ENCODE peak calls at places on chromosomes 13 and 19, in six cellular contexts. K is fibroblast of lung, X is adrenal gland, V is H9, C is heart left ventricle, H is uterus. E is an unnamed sample. For H3K4me1, the result is how much of the 10 kb centered on the place peaks cover.

GRCh38 chr13:91482427-91482826 is 84.0 kb downstream of the GPC5 start:
- DNase-seq in K (no peak), X (no peak), V (no peak), C (no peak), H (no peak), E (no peak)

GRCh38 chr13:60328073-60328472 is 68.9 kb upstream of the TDRD3 start:
- DNase-seq in K (no peak), X (no peak), V (no peak), C (no peak), H (no peak), E (no peak)

GRCh38 chr19:16397791-16398529 is 73.3 kb downstream of the KLF2 start:
- DNase-seq in K (no peak), X (no peak), V (no peak), C (no peak), H (no peak), E (peak)

GRCh38 chr13:110308377-110309158 is 1.5 kb downstream of the COL4A2 start:
- DNase-seq in K (peak), X (no peak), V (peak), C (no peak), H (peak), E (peak)

GRCh38 chr13:35884211-35884610 is 247.0 kb downstream of the DCLK1 start:
- DNase-seq in K (no peak), X (no peak), V (no peak), C (no peak), H (no peak), E (no peak)

GRCh38 chr13:57612568-57612967 is 19.0 kb upstream of the PCDH17 start:
- DNase-seq in K (no peak), X (no peak), V (no peak), C (no peak), H (no peak), E (no peak)

GRCh38 chr19:1883784-1884183 is 1.5 kb downstream of the ABHD17A start:
- DNase-seq in K (no peak), X (no peak), V (no peak), C (no peak), H (no peak), E (no peak)

GRCh38 chr13:36420437-36420891 is 11.8 kb upstream of the CCNA1 start:
- DNase-seq in K (peak), X (peak), V (peak), C (no peak), H (peak), E (peak)

GRCh38 chr19:16295071-16295470 is 29.6 kb upstream of the KLF2 start:
- DNase-seq in K (peak), X (no peak), V (no peak), C (no peak), H (peak), E (no peak)

GRCh38 chr13:100280681-100281080 is 191.8 kb downstream of the PCCA start:
- DNase-seq in K (no peak), X (no peak), V (no peak), C (no peak), H (no peak), E (no peak)

GRCh38 chr13:32883501-32883900 is 132.7 kb upstream of the KL start:
- DNase-seq in K (peak), X (peak), V (no peak), C (no peak), H (peak), E (peak)

GRCh38 chr13:112056284-112056727 is 10.6 kb upstream of the SOX1 start:
- DNase-seq in K (no peak), X (no peak), V (peak), C (no peak), H (no peak), E (no peak)

GRCh38 chr19:392375-392970 is 16.5 kb downstream of the C2CD4C start:
- DNase-seq in K (no peak), X (no peak), V (no peak), C (no peak), H (no peak), E (no peak)

DNA sequence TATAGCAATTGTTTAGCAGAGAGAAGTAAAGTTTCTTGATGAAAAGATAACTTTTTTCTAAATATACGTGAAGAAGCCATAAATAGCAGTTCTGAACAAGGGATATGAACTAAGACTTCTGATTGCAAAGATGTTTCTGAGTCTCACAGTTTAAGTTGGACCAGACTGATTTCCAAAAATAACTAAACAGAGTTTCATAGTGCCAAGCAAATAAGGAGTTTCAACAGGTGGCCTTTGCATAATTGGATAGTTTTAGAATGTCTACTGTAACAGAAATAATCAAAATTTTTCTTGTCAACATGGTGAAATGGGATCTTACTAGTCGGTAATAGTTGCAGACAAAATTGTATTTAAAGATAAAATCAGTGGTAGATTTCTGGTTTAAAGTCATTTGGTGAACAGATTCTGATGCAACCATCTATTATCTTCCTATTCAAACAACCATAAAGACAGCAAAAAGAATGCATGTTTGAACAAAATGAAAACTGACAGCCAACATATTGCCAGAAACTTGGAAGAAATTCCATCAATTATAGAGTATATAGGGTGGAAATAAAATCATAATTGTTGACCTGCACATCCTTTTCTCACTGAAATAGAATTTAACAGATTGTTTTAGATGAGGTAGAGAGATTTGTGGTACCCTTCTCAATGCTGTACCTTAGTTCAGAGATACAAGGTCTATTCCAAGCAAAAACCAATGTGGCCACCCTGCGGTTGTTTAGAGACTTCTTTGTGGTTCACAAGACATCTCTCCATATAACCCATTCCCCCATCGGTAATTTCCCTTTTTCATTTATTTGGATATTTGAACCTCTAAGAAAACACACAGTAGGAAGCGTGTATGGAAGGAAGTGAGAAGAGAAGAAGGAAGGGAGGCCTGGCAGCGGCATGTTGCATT is 275.3 kb downstream of the COG6 start:
- DNase-seq in K (no peak), X (no peak), V (no peak), C (no peak), H (no peak), E (no peak)
- TF ChIP-seq CTCF in K (no peak), X (no peak), V (no peak), C (no peak), H (no peak), E (no peak)

GRCh38 chr19:46913198-46913851 is 52.5 kb downstream of the ARHGAP35 start:
- DNase-seq in K (no peak), X (no peak), V (no peak), C (no peak), H (no peak), E (peak)
- H3K4me1 ChIP-seq in K (under half), X (under half), V (under half), C (under half), H (under half), E (half or more)

GRCh38 chr19:34370117-34370516 is 5.1 kb downstream of the GPI start:
- DNase-seq in K (no peak), X (no peak), V (no peak), C (no peak), H (no peak), E (no peak)
- TF ChIP-seq CTCF in K (no peak), X (no peak), V (no peak), C (no peak), H (no peak), E (no peak)

DNA sequence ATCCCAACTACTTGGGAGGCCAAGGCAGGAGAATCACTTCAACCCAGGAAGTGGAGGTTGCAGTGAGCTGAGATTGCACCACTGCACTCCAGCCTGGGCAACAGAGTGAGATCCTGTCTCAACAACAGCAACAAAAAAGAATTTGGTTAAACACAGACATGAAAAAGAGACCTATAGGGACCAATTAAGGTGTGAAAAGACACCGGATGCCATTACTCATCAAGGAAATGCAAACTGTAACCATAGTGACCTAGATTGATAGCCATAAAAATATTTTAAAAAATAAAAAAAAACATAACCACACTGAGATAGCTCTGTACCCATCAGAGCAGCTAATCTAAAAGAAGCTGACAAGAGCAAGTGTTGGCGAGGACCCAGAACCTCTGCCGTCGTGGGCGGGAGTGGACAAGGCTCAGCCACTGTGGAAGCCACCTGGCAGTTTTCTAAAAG is 37.1 kb upstream of the ISYNA1 start:
- DNase-seq in K (no peak), X (no peak), V (no peak), C (peak), H (no peak), E (no peak)
- H3K4me1 ChIP-seq in K (under half), X (under half), V (under half), C (under half), H (under half), E (under half)

DNA sequence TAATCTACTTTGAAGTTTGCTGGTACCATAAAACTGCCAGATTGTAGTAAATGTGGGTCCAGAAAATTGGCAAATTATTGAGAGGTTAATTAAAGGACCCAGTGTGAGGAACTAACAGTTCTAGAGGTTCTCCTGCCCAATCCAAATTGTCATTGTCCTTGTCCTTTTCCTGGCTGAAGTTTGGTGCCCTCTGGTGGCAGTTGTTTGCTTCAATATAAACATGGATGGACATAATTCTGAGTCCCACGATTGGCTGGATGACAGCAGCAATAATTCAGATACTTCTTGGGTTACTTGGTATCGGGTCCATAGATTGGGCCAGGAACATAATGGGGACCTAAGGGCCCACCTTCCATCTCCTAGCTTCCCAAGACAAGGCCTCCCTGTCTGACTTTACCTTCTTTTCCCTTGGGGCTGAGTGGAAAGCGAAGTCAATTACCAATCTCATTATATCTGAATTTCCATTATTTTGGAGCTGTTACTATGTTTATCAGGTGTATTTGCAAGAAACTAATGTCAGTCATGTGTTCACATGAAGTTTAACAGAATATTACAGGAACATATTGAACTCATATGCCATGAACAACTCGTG is 33.8 kb upstream of the GARRE1 start:
- DNase-seq in K (peak), X (peak), V (peak), C (no peak), H (peak), E (peak)
- TF ChIP-seq CTCF in K (peak), X (peak), V (peak), C (peak), H (peak), E (peak)

DNA sequence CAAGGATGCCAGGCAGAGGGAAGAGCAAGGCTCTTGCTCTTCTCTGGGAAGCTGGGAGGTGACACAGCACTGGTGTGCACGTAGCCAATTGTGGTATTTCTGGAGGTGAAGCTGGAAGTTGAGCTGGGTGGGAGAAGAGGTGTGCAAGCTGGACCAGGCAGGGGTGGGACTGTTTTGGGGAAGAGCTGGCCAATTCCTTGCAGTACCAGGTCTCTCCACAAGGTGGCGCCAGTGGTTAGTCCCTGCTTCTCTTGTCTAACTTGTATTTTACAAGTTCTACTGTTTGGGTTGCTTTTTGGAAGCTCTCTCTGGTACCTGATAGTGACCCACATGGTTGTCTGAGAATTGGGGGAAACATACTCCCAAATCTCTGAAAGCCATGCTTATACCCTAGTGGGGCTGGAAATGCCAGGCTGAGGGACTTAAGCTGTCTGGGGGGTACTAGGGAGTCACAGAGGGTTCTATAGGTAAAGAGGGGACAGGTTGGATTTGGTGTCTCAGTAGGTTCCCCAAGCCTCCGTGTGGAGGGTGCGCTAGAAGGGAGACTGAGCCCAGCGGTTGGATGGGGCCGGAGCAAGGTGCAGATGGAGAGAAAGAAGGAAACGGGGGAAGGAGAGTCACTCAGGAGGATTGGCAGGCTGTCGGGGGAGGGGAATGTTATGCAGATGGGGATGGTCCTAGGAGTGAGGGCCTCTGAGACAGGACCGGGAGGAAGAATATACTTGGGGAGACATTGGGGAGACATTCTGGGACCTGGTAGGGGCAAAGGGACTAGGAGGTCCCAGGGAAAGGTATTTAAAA is 3.0 kb downstream of the HPN start:
- DNase-seq in K (peak), X (peak), V (peak), C (no peak), H (no peak), E (peak)
- H3K4me1 ChIP-seq in K (under half), X (under half), V (under half), C (under half), H (under half), E (under half)

GRCh38 chr19:53365134-53365898 is at the start of gene ZNF525:
- DNase-seq in K (peak), X (peak), V (peak), C (peak), H (peak), E (peak)
- TF ChIP-seq CTCF in K (no peak), X (no peak), V (peak), C (peak), H (no peak), E (peak)

DNA sequence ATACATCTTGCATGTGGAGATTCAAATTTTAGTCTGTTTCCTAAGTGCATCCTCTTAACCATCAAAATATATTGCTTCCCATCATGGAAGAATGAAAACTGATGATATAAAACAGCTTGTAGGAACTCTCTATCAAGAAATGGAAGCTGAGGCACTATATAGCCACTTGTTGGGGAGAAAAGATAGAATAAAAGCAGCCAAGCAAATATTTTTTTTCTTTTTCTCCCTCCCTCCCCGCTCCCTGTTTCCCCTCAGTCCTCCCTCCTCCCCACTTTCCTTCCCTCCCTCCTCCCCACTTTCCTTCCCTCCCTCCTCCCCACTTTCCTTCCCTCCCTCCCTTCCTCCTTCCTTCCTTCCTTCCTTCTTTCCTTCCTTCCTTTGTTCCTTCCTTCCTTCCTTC is 413.8 kb downstream of the GPC6 start:
- DNase-seq in K (no peak), X (no peak), V (no peak), C (no peak), H (no peak), E (no peak)
- H3K4me1 ChIP-seq in K (under half), X (under half), V (under half), C (under half), H (under half), E (under half)